ENCODE peak calls at places on chromosomes 12 and 14, in seven cellular contexts. One of them, this sample, is unnamed.

GRCh38 chr12:106956048-106956935 is 585 bp downstream of the TMEM263 start:
- DNase-seq in Peyer's patch: peak; percentile 77
- DNase-seq in neuronal stem cell: peak; percentile 43
- DNase-seq in fibroblast of lung: peak; percentile 93
- DNase-seq in right cardiac atrium: peak; percentile 87
- DNase-seq in MM.1S: peak; percentile 53
- DNase-seq in lung: peak; percentile 68
- DNase-seq in this sample: peak; percentile 30

GRCh38 chr14:32110200-32110896 is 33.2 kb downstream of the ARHGAP5 start:
- DNase-seq in Peyer's patch: no peak
- DNase-seq in neuronal stem cell: no peak
- DNase-seq in fibroblast of lung: no peak
- DNase-seq in right cardiac atrium: no peak
- DNase-seq in MM.1S: no peak
- DNase-seq in lung: no peak
- DNase-seq in this sample: no peak

GRCh38 chr12:123897221-123897620 is 75.4 kb downstream of the CCDC92 start:
- DNase-seq in Peyer's patch: no peak
- DNase-seq in neuronal stem cell: no peak
- DNase-seq in fibroblast of lung: peak; percentile 82
- DNase-seq in right cardiac atrium: no peak
- DNase-seq in MM.1S: no peak
- DNase-seq in lung: no peak
- DNase-seq in this sample: no peak

GRCh38 chr12:62647586-62647985 is 181.0 kb downstream of the MON2 start:
- DNase-seq in Peyer's patch: no peak
- DNase-seq in neuronal stem cell: no peak
- DNase-seq in fibroblast of lung: no peak
- DNase-seq in right cardiac atrium: peak; percentile 88
- DNase-seq in MM.1S: no peak
- DNase-seq in lung: no peak
- DNase-seq in this sample: no peak

GRCh38 chr14:56580317-56580711 is 716 bp downstream of the TMEM260 start:
- DNase-seq in Peyer's patch: no peak
- DNase-seq in neuronal stem cell: no peak
- DNase-seq in fibroblast of lung: no peak
- DNase-seq in right cardiac atrium: no peak
- DNase-seq in MM.1S: no peak
- DNase-seq in lung: no peak
- DNase-seq in this sample: no peak

GRCh38 chr14:104496095-104496494 is 83.5 kb upstream of the C14orf180 start:
- DNase-seq in Peyer's patch: peak; percentile 25
- DNase-seq in neuronal stem cell: no peak
- DNase-seq in fibroblast of lung: no peak
- DNase-seq in right cardiac atrium: no peak
- DNase-seq in MM.1S: no peak
- DNase-seq in lung: no peak
- DNase-seq in this sample: no peak

GRCh38 chr12:78797201-78797931 is 67.2 kb upstream of the SYT1 start:
- DNase-seq in Peyer's patch: no peak
- DNase-seq in neuronal stem cell: no peak
- DNase-seq in fibroblast of lung: peak; percentile 82
- DNase-seq in right cardiac atrium: no peak
- DNase-seq in MM.1S: no peak
- DNase-seq in lung: no peak
- DNase-seq in this sample: no peak

GRCh38 chr12:43742106-43742505 is 16.5 kb downstream of the PUS7L start:
- DNase-seq in Peyer's patch: no peak
- DNase-seq in neuronal stem cell: no peak
- DNase-seq in fibroblast of lung: peak; percentile 93
- DNase-seq in right cardiac atrium: no peak
- DNase-seq in MM.1S: no peak
- DNase-seq in lung: no peak
- DNase-seq in this sample: no peak

GRCh38 chr14:65574611-65575010 is 162.1 kb downstream of the FUT8 start:
- DNase-seq in Peyer's patch: no peak
- DNase-seq in neuronal stem cell: no peak
- DNase-seq in fibroblast of lung: no peak
- DNase-seq in right cardiac atrium: no peak
- DNase-seq in MM.1S: no peak
- DNase-seq in lung: no peak
- DNase-seq in this sample: no peak

GRCh38 chr12:82973601-82974000 is 286.9 kb downstream of the TMTC2 start:
- DNase-seq in Peyer's patch: no peak
- DNase-seq in neuronal stem cell: no peak
- DNase-seq in fibroblast of lung: no peak
- DNase-seq in right cardiac atrium: no peak
- DNase-seq in MM.1S: no peak
- DNase-seq in lung: no peak
- DNase-seq in this sample: no peak

GRCh38 chr14:87566986-87567385 is 426.0 kb downstream of the GALC start:
- DNase-seq in Peyer's patch: no peak
- DNase-seq in neuronal stem cell: no peak
- DNase-seq in fibroblast of lung: peak; percentile 64
- DNase-seq in right cardiac atrium: no peak
- DNase-seq in MM.1S: no peak
- DNase-seq in lung: no peak
- DNase-seq in this sample: no peak

GRCh38 chr12:27940756-27941402 is 31.7 kb downstream of the PTHLH start:
- DNase-seq in Peyer's patch: peak; percentile 80
- DNase-seq in neuronal stem cell: peak; percentile 58
- DNase-seq in fibroblast of lung: peak; percentile 67
- DNase-seq in right cardiac atrium: peak; percentile 88
- DNase-seq in MM.1S: peak; percentile 78
- DNase-seq in lung: peak; percentile 60
- DNase-seq in this sample: peak; percentile 42

GRCh38 chr14:24398298-24398942 is 383 bp upstream of the NYNRIN start:
- DNase-seq in Peyer's patch: peak; percentile 49
- DNase-seq in neuronal stem cell: peak; percentile 42
- DNase-seq in fibroblast of lung: no peak
- DNase-seq in right cardiac atrium: peak; percentile 83
- DNase-seq in MM.1S: no peak
- DNase-seq in lung: no peak
- DNase-seq in this sample: no peak

GRCh38 chr12:131914179-131914702 is 14.8 kb upstream of the PUS1 start:
- DNase-seq in Peyer's patch: no peak
- DNase-seq in neuronal stem cell: no peak
- DNase-seq in fibroblast of lung: no peak
- DNase-seq in right cardiac atrium: peak; percentile 29
- DNase-seq in MM.1S: no peak
- DNase-seq in lung: no peak
- DNase-seq in this sample: no peak

GRCh38 chr12:3437986-3438385 is 53.0 kb upstream of the PRMT8 start:
- DNase-seq in Peyer's patch: no peak
- DNase-seq in neuronal stem cell: no peak
- DNase-seq in fibroblast of lung: no peak
- DNase-seq in right cardiac atrium: no peak
- DNase-seq in MM.1S: no peak
- DNase-seq in lung: no peak
- DNase-seq in this sample: no peak

GRCh38 chr12:117836999-117837736 is 131.6 kb downstream of the KSR2 start:
- DNase-seq in Peyer's patch: peak; percentile 86
- DNase-seq in neuronal stem cell: peak; percentile 88
- DNase-seq in fibroblast of lung: peak; percentile 56
- DNase-seq in right cardiac atrium: peak; percentile 88
- DNase-seq in MM.1S: peak; percentile 46
- DNase-seq in lung: peak; percentile 66
- DNase-seq in this sample: peak; percentile 26

GRCh38 chr12:119182701-119183493 is 4.2 kb downstream of the HSPB8 start:
- DNase-seq in Peyer's patch: no peak
- DNase-seq in neuronal stem cell: no peak
- DNase-seq in fibroblast of lung: peak; percentile 72
- DNase-seq in right cardiac atrium: no peak
- DNase-seq in MM.1S: no peak
- DNase-seq in lung: no peak
- DNase-seq in this sample: no peak

GRCh38 chr12:94038605-94039004 is 109.8 kb upstream of the PLXNC1 start:
- DNase-seq in Peyer's patch: no peak
- DNase-seq in neuronal stem cell: no peak
- DNase-seq in fibroblast of lung: no peak
- DNase-seq in right cardiac atrium: no peak
- DNase-seq in MM.1S: no peak
- DNase-seq in lung: no peak
- DNase-seq in this sample: no peak

GRCh38 chr14:89237923-89238529 is 179.0 kb downstream of the FOXN3 start:
- DNase-seq in Peyer's patch: no peak
- DNase-seq in neuronal stem cell: no peak
- DNase-seq in fibroblast of lung: no peak
- DNase-seq in right cardiac atrium: no peak
- DNase-seq in MM.1S: no peak
- DNase-seq in lung: no peak
- DNase-seq in this sample: no peak

GRCh38 chr14:70354204-70354603 is 5.3 kb downstream of the COX16 start:
- DNase-seq in Peyer's patch: no peak
- DNase-seq in neuronal stem cell: no peak
- DNase-seq in fibroblast of lung: no peak
- DNase-seq in right cardiac atrium: no peak
- DNase-seq in MM.1S: no peak
- DNase-seq in lung: no peak
- DNase-seq in this sample: no peak

GRCh38 chr12:9064201-9064814 is 51.4 kb downstream of the A2M start:
- DNase-seq in Peyer's patch: peak; percentile 73
- DNase-seq in neuronal stem cell: peak; percentile 49
- DNase-seq in fibroblast of lung: peak; percentile 50
- DNase-seq in right cardiac atrium: peak; percentile 87
- DNase-seq in MM.1S: peak; percentile 85
- DNase-seq in lung: peak; percentile 52
- DNase-seq in this sample: peak; percentile 4

GRCh38 chr12:45655186-45655585 is 74.3 kb upstream of the ARID2 start:
- DNase-seq in Peyer's patch: no peak
- DNase-seq in neuronal stem cell: no peak
- DNase-seq in fibroblast of lung: peak; percentile 19
- DNase-seq in right cardiac atrium: peak; percentile 50
- DNase-seq in MM.1S: no peak
- DNase-seq in lung: no peak
- DNase-seq in this sample: no peak

GRCh38 chr14:51342226-51342625 is 102.2 kb downstream of the TMX1 start:
- DNase-seq in Peyer's patch: no peak
- DNase-seq in neuronal stem cell: no peak
- DNase-seq in fibroblast of lung: peak; percentile 67
- DNase-seq in right cardiac atrium: no peak
- DNase-seq in MM.1S: no peak
- DNase-seq in lung: no peak
- DNase-seq in this sample: no peak

GRCh38 chr14:92657457-92658142 is 90.8 kb downstream of the LGMN start:
- DNase-seq in Peyer's patch: no peak
- DNase-seq in neuronal stem cell: no peak
- DNase-seq in fibroblast of lung: no peak
- DNase-seq in right cardiac atrium: peak; percentile 84
- DNase-seq in MM.1S: no peak
- DNase-seq in lung: peak; percentile 58
- DNase-seq in this sample: no peak

DNA sequence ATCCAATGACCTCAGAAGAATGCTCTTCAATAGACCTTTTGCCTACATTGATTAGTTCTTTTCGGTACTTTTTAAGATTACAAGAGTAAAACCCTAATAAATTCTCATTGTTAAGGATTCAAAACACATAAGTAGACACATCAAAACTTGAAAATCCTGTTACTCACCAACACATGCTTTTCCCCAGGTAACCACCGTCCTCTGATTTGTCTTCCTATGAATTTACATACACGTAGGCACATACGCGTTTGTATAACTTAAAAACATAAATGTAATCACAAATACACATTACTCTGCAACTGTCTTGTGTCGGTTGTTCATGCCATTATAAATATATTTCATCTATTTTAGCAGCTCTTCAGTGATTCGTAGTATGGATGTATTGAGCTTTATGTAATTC is 910 bp upstream of the WASHC4 start:
- DNase-seq in Peyer's patch: no peak
- DNase-seq in neuronal stem cell: no peak
- DNase-seq in fibroblast of lung: no peak
- DNase-seq in right cardiac atrium: no peak
- DNase-seq in MM.1S: no peak
- DNase-seq in lung: no peak
- DNase-seq in this sample: no peak
- H3K4me3 ChIP-seq in Peyer's patch: no peak overlapping the region
- H3K4me3 ChIP-seq in neuronal stem cell: peak overlapping the region; percentile 68
- H3K4me3 ChIP-seq in fibroblast of lung: peak overlapping the region; percentile 83
- H3K4me3 ChIP-seq in right cardiac atrium: peak overlapping the region; percentile 82
- H3K4me3 ChIP-seq in MM.1S: peak overlapping the region; percentile 97
- H3K4me3 ChIP-seq in lung: no peak overlapping the region
- H3K4me3 ChIP-seq in this sample: peak overlapping the region; percentile 92

GRCh38 chr12:7346571-7347225 is 42.8 kb downstream of the ACSM4 start:
- DNase-seq in Peyer's patch: no peak
- DNase-seq in neuronal stem cell: no peak
- DNase-seq in fibroblast of lung: no peak
- DNase-seq in right cardiac atrium: no peak
- DNase-seq in MM.1S: no peak
- DNase-seq in lung: no peak
- DNase-seq in this sample: no peak
- H3K4me3 ChIP-seq in Peyer's patch: no peak overlapping the region
- H3K4me3 ChIP-seq in neuronal stem cell: no peak overlapping the region
- H3K4me3 ChIP-seq in fibroblast of lung: no peak overlapping the region
- H3K4me3 ChIP-seq in right cardiac atrium: no peak overlapping the region
- H3K4me3 ChIP-seq in MM.1S: no peak overlapping the region
- H3K4me3 ChIP-seq in lung: no peak overlapping the region
- H3K4me3 ChIP-seq in this sample: no peak overlapping the region

DNA sequence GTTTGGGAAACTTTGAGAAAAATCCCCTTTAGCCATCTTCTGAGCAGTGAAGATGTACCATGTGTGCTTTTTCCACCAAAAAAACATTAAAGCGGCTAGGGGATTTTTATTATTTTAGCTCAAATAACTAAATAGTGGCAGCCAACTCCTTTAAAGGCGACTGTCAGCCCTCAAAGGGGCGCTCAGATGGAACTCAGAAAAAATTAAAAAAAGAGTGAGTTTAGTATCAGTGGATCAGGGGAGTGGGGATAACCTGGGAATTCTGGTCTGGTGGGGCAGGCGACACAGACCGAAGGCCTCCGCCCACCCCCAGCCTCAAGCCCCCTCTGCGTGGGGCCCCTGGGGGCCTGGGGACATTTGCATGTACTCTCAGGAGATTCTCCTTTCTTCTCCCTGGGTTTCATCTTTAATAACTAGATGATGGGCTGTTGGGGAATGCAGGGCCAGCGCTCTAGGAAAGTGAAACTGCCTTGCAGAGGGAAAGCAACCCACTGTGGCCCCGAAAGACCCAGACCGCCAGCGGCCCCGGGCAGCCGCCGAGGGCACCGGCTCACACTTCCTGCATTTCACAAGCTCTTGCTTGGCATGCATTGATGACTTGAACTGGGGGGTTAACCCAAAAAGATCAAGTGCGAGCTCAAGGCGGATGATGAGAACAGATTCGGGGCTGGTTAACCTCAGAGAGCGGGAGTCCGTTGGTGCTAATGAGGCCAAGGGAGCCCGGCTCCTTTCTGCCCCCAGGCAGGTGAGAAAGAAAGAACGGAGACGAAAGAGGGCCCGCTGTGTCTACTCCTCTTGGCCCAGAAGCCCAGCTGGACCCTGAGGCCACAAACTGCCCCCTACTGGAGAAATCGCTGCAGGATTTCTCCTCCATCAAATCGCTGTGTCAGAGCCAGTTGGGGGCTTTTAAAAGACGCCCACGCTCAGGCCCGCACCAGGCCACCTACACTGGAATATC is 7.3 kb upstream of the BATF start:
- DNase-seq in Peyer's patch: no peak
- DNase-seq in neuronal stem cell: no peak
- DNase-seq in fibroblast of lung: peak; percentile 9
- DNase-seq in right cardiac atrium: peak; percentile 62
- DNase-seq in MM.1S: peak; percentile 12
- DNase-seq in lung: no peak
- DNase-seq in this sample: no peak
- H3K4me3 ChIP-seq in Peyer's patch: peak overlapping the region; percentile 20
- H3K4me3 ChIP-seq in neuronal stem cell: no peak overlapping the region
- H3K4me3 ChIP-seq in fibroblast of lung: peak overlapping the region; percentile 60
- H3K4me3 ChIP-seq in right cardiac atrium: peak overlapping the region; percentile 26
- H3K4me3 ChIP-seq in MM.1S: peak overlapping the region; percentile 30
- H3K4me3 ChIP-seq in lung: peak overlapping the region; percentile 9
- H3K4me3 ChIP-seq in this sample: peak overlapping the region; percentile 31

GRCh38 chr14:90759370-90760054 is 56.7 kb downstream of the TTC7B start:
- DNase-seq in Peyer's patch: no peak
- DNase-seq in neuronal stem cell: no peak
- DNase-seq in fibroblast of lung: no peak
- DNase-seq in right cardiac atrium: peak; percentile 54
- DNase-seq in MM.1S: no peak
- DNase-seq in lung: no peak
- DNase-seq in this sample: no peak
- H3K4me3 ChIP-seq in Peyer's patch: no peak overlapping the region
- H3K4me3 ChIP-seq in neuronal stem cell: no peak overlapping the region
- H3K4me3 ChIP-seq in fibroblast of lung: no peak overlapping the region
- H3K4me3 ChIP-seq in right cardiac atrium: no peak overlapping the region
- H3K4me3 ChIP-seq in MM.1S: no peak overlapping the region
- H3K4me3 ChIP-seq in lung: no peak overlapping the region
- H3K4me3 ChIP-seq in this sample: no peak overlapping the region

This sample was measured in GM12864.